ENCODE peak calls at places on chromosomes 13 and 19, in ten cellular contexts. P is CD4-positive, alpha-beta T cell; H is fibroblast of mammary gland; B is IMR-90; D is GM20000; C is HFF-Myc; E is mesothelial cell of epicardium; O is left ventricle myocardium inferior; R is AG09319; K is epithelial cell of esophagus. W is an unnamed sample.

GRCh38 chr13:112453874-112454647 is 77.9 kb downstream of the SPACA7 start:
- DNase-seq in E (no peak), O (no peak), C (no peak), B (no peak), K (no peak), D (no peak), R (no peak), H (no peak), P (no peak), W (no peak)

GRCh38 chr19:508204-509150 is 1.2 kb downstream of the TPGS1 start:
- DNase-seq in R (no peak), C (no peak), O (no peak), P (no peak), E (no peak), K (no peak), D (no peak), B (no peak), H (no peak), W (no peak)

GRCh38 chr19:43997631-43998290 is 5.0 kb upstream of the ZNF230 start:
- DNase-seq in H (peak), P (no peak), B (peak), C (no peak), E (no peak), D (no peak), O (no peak), K (no peak), R (no peak), W (no peak)

GRCh38 chr13:26698392-26699196 is 62.0 kb downstream of the GPR12 start:
- DNase-seq in H (peak), O (peak), R (peak), P (peak), K (peak), C (peak), E (peak), B (peak), D (peak), W (peak)

GRCh38 chr19:18629166-18630088 is 7.4 kb upstream of the KLHL26 start:
- DNase-seq in K (no peak), H (peak), D (no peak), B (no peak), C (no peak), O (peak), R (no peak), E (no peak), P (no peak), W (no peak)

GRCh38 chr19:20359933-20360720 is 193.1 kb downstream of the ZNF486 start:
- DNase-seq in P (no peak), C (no peak), B (no peak), H (no peak), R (no peak), D (no peak), E (no peak), O (no peak), K (peak), W (no peak)

GRCh38 chr19:46866407-46867132 is 5.8 kb downstream of the ARHGAP35 start:
- DNase-seq in D (no peak), P (no peak), H (peak), K (peak), B (no peak), C (no peak), E (no peak), R (no peak), O (no peak), W (no peak)

GRCh38 chr13:23898101-23898500 is 799 bp upstream of the C1QTNF9B start:
- DNase-seq in O (no peak), B (peak), H (peak), C (no peak), E (no peak), D (no peak), R (no peak), P (no peak), K (no peak), W (no peak)

GRCh38 chr13:73466561-73466960 is 407.8 kb downstream of the KLF5 start:
- DNase-seq in E (no peak), H (no peak), D (no peak), R (no peak), K (peak), C (no peak), O (no peak), B (no peak), P (no peak), W (no peak)

GRCh38 chr13:19382111-19382510 is 179.2 kb downstream of the TPTE2 start:
- DNase-seq in C (no peak), P (no peak), O (no peak), R (no peak), B (no peak), D (peak), K (no peak), H (no peak), E (no peak), W (no peak)

DNA sequence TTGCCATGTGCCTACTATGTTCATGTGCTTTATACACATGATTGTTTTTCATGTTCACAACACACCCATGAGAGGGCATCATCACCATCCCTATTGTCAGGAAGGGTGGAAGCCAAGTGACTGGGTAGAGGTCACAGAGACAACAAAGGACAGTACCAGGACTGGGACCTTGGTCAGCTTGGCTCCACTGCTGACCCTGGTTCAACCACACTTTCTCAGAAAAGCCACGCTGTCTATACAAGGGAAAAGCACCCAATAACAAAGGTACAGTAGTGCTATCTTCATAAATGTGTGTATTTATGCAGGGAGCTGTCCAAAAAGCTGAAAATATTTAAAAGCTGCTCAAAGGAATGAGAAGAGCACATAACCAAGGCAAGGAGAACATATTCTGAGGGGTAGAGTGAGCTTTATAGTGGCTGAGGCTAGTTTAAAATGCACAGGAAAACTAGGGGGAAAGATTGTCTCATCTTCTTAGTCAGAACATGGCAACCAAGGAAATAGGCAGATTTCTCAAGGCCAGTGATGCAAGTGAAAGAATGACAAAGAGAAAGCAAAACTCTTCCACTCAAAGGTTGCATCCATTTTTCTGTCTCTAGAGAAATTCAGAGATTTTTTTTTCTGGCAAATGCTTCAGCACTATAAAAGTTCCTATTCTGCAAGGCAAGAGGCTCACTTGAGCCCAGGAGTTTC is 415.0 kb downstream of the FOXO1 start:
- DNase-seq in P (no peak), R (no peak), D (peak), C (no peak), B (no peak), O (no peak), E (no peak), K (peak), H (peak), W (no peak)
- TF ChIP-seq CTCF in P (no peak), R (no peak), D (no peak), C (no peak), B (no peak), O (no peak), E (no peak), K (no peak), H (no peak), W (no peak)

GRCh38 chr13:33678084-33678483 is 139.9 kb upstream of the RFC3 start:
- DNase-seq in O (no peak), E (no peak), D (no peak), C (no peak), H (no peak), K (no peak), R (no peak), P (no peak), B (no peak), W (no peak)
- TF ChIP-seq CTCF in O (no peak), E (no peak), D (no peak), C (no peak), H (no peak), K (no peak), R (no peak), P (no peak), B (no peak), W (no peak)

GRCh38 chr13:109785141-109785891 is 1.1 kb downstream of the IRS2 start:
- DNase-seq in P (peak), K (peak), O (peak), C (no peak), R (no peak), B (peak), E (no peak), H (peak), D (peak), W (peak)
- TF ChIP-seq CTCF in P (no peak), K (no peak), O (no peak), C (no peak), R (no peak), B (no peak), E (no peak), H (no peak), D (no peak), W (no peak)

DNA sequence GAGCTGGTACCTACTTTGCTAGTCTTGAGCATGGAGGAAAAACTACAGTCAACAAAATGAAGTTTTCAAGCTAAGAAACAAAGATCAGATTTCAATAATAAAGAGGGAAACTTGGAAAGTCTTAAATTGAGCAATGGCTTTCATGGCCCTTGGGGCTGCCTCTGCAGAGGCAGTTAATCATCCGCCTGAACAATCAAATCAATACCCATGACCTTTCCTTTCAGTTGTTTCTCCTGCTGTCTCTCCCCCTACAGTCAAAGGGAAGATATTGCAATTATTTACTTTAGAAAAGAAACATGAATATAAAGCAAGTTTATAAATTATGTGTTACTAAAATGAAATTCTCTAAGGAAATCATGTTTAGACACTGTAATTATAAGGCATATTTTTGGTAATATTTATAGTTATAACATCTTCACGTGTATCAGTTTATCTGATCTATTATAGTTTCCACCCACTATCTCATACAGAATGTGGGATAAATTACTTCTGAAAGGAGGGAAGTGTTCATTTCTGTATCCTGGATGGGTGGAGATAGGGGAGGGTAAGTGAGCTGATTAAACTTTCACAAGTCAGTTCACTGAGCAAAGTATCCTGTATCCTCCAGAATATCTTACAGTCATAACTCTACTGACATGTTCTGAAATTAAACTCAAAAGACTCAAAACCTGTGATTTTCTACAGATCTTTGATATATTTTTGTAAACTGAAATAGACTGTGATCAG is 72.4 kb upstream of the TSC22D1 start:
- DNase-seq in C (no peak), O (no peak), B (no peak), H (peak), R (no peak), D (peak), P (no peak), E (no peak), K (peak), W (no peak)
- TF ChIP-seq CTCF in C (peak), O (peak), B (peak), H (peak), R (peak), D (no peak), P (peak), E (peak), K (peak), W (peak)

GRCh38 chr19:58277748-58278147 is 1.0 kb upstream of the ZNF8 start:
- DNase-seq in K (no peak), P (no peak), H (no peak), R (no peak), C (no peak), D (no peak), B (no peak), O (no peak), E (no peak), W (no peak)

GRCh38 chr19:58279925-58280316 is 1.2 kb downstream of the ZNF8 start:
- DNase-seq in K (peak), B (no peak), C (no peak), O (no peak), R (no peak), H (no peak), P (no peak), D (no peak), E (no peak), W (no peak)

GRCh38 chr19:58277197-58277596 is 1.6 kb upstream of the ZNF8 start:
- DNase-seq in H (no peak), O (no peak), C (no peak), E (no peak), K (no peak), D (no peak), P (no peak), R (no peak), B (no peak), W (no peak)

GRCh38 chr19:58279042-58279924 is 528 bp downstream of the ZNF8 start:
- DNase-seq in P (no peak), C (peak), R (peak), O (peak), H (peak), E (peak), D (peak), B (peak), K (peak), W (peak)

DNA sequence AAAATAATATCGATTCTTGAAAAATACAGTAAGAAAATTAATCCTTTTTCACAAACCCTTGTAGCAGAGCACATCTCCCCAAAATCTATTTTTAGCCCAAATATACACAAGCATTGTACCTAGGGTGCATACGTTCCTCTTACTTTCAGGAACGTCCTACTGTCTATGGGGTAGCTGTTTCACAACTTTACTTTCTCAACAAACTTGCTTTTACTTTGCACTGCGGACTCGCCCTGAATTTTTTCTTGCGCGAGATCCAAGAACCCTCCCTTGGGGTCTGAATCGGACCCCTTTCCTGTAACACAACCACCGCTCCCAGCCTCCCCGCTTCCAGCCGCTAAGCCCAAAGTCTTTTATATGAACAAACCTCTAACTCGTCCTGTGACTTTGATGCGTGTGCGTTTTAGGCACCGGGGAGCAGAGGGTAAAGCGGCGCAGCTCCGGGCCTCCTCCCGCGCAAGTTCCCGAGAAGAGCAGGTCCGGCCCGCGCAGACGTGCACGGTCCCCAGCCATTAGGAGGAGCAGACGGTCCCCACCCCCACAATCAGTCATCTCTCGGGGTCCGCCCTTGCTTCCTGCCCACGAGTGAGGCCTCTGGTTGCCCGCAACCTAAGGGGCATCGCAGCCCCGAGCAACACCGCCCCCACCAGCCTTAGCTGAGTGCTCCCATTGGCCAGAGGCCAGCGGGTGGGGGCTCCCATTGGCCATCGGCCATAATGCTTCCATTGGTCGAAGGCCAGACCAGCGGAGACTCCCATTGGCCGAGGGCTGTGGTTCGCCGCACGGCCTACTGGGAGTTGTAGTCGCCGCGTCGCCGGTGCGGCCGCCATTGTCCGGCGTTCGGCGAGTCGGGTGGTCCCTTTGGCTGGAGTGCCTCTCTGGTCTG is at the start of gene ZNF8:
- DNase-seq in C (peak), P (peak), K (peak), O (peak), D (peak), E (peak), B (peak), R (peak), H (peak), W (peak)
- TF ChIP-seq CTCF in C (no peak), P (no peak), K (peak), O (peak), D (no peak), E (no peak), B (no peak), R (peak), H (no peak), W (no peak)